ENCODE peak calls at places on chromosomes 2 and 18, in four cellular contexts. V, G, U and S are unnamed samples.

GRCh38 chr2:161017780-161018440 is 142.3 kb upstream of the TANK start:
- DNase-seq in V (no peak), G (no peak), U (no peak), S (no peak)

GRCh38 chr2:13682878-13683277 is 949.6 kb upstream of the LRATD1 start:
- DNase-seq in V (no peak), G (no peak), U (no peak), S (no peak)

GRCh38 chr2:234981197-234982095 is 29.6 kb downstream of the SH3BP4 start:
- DNase-seq in V (peak), G (no peak), U (no peak), S (peak)

GRCh38 chr18:75132471-75132870 is 76.5 kb downstream of the PTGR3 start:
- DNase-seq in V (no peak), G (no peak), U (no peak), S (no peak)

GRCh38 chr2:19689769-19690168 is 212.0 kb downstream of the TTC32 start:
- DNase-seq in V (no peak), G (no peak), U (no peak), S (no peak)

GRCh38 chr18:58887613-58887963 is 22.9 kb downstream of the ZNF532 start:
- DNase-seq in V (no peak), G (peak), U (peak), S (no peak)

GRCh38 chr2:220198911-220199310 is 571.5 kb downstream of the SLC4A3 start:
- DNase-seq in V (no peak), G (no peak), U (no peak), S (no peak)

GRCh38 chr2:166494140-166494544 is at the start of gene SCN7A:
- DNase-seq in V (no peak), G (no peak), U (peak), S (peak)

GRCh38 chr2:105487142-105488069 is 88.6 kb upstream of the FHL2 start:
- DNase-seq in V (no peak), G (no peak), U (no peak), S (no peak)

GRCh38 chr2:133421516-133422324 is 146.5 kb downstream of the NCKAP5 start:
- DNase-seq in V (peak), G (peak), U (no peak), S (peak)

GRCh38 chr2:215619022-215619958 is 183.4 kb upstream of the FN1 start:
- DNase-seq in V (peak), G (no peak), U (peak), S (peak)

GRCh38 chr2:60516383-60516811 is 37.1 kb downstream of the BCL11A start:
- DNase-seq in V (no peak), G (no peak), U (no peak), S (no peak)

GRCh38 chr18:75003764-75004690 is 204.9 kb downstream of the PTGR3 start:
- DNase-seq in V (no peak), G (no peak), U (no peak), S (no peak)

GRCh38 chr18:44823782-44824181 is 143.1 kb downstream of the SETBP1 start:
- DNase-seq in V (no peak), G (no peak), U (no peak), S (no peak)

GRCh38 chr2:43977677-43978076 is 18.1 kb downstream of the LRPPRC start:
- DNase-seq in V (no peak), G (no peak), U (no peak), S (no peak)

GRCh38 chr2:25347205-25347815 is 5.6 kb upstream of the DNMT3A start:
- DNase-seq in V (no peak), G (no peak), U (no peak), S (no peak)

GRCh38 chr2:217993817-217994459 is 8.9 kb downstream of the TNS1 start:
- DNase-seq in V (peak), G (no peak), U (peak), S (peak)

GRCh38 chr2:174484573-174484972 is 2.3 kb downstream of the GPR155 start:
- DNase-seq in V (no peak), G (no peak), U (no peak), S (no peak)

DNA sequence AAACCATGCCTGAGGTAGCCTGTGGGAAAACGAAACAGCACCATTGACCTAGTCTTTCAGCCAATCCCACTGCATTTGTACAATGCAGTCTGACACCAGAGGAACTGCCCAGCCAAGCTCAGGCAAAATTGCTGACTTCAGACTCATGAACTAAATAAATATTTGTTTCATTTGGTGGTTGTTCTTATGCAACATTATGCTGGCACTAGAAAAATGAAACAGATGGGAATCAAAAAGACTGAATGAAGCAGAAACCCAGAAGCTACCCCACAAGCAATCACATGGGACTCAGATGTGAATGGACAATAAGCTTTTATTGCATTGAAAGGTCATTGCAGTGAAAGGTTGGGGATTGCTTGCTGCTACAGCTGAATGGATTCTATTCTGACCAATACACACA is 1.7 kb downstream of the NAT8 start:
- DNase-seq in V (peak), G (no peak), U (no peak), S (no peak)
- TF ChIP-seq SP1 in V (no peak), G (no peak), U (no peak), S (no peak)

DNA sequence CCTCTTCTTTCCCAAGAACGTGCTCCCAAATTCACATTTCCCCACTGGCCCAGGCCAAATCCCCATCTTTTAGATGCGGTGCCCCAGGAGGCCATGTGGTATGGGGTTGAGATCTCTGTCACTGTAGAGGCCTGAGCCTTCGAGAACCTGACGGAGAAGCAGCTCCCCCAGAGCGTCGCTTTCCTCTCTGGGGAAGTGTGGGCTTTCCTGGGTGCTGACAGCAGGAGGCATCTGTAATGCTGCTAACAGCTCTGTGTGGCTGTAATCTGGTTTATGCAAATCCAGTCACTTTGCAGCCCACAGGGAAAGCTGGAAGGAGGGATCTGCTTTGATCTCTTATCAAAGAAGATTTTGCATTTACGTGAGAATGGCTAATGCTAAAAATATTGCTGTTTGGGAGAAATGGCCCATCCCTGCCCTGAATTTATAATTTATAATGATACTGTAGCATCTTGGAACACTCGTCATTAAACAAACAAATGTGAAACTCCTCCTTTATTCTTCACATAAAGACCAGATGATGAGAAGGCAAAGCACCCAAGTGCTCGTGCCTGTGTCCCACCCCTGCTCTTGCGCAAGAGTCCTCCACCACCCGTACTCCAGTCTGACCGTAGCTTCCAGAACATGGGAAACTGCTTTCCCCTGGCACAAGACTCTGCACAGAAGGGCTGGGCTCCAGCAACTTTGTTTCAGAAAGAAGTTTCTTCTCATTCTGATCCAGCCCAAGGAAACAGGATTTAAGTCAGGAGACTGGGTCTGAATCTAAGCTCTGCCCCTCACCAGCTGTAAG is 109.9 kb upstream of the EPC2 start:
- DNase-seq in V (no peak), G (no peak), U (no peak), S (no peak)
- TF ChIP-seq FOXK2 in V (no peak), G (no peak), U (no peak), S (no peak)

DNA sequence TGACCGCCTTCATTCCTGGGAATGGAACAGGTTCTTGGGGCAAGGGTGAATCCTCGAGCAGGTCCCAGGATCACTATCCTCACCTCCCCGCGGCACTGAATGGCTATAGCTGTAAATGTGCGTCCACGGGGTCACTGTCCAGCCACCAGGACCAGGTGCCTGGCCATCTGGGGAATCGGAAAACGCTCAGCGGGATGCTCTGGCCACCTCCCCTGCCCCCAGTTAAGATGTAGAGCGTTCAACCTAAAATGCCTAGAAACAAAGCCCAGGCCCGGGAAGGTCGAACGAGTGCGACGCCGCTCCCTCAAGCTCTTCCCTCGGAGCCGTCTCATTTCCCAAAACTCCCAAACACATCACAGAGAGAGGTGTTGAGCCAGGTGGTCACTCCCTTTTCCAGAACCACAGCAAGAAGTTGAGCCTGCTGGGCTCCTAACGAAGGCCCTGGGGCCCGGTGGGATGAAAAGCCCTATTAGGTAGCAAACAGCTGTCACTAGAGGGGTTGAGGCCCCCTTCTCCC is 795 bp upstream of the CAPN10 start:
- DNase-seq in V (no peak), G (no peak), U (no peak), S (no peak)
- TF ChIP-seq BHLHE40 in V (no peak), G (no peak), U (no peak), S (no peak)

DNA sequence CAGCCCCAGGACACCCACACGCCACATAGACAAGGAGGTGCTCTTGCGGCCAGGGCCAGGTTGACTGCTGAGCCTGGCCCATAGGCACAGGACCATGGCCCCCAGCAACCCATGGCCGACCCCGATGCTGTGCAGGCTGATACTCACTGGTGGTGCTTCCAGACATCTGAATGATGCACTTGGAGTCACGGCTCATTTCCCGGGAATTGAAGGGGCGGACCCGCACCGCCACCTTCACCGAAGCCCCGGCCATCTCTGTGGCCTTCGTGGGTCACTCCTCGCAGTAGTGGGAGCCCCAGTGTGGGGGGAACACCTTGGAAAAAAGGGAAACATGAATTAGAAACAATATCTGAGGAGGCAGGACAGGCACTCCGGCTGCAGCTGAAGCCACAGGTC is 22.5 kb downstream of the KIF1A start:
- DNase-seq in V (no peak), G (no peak), U (no peak), S (no peak)
- TF ChIP-seq SP1 in V (no peak), G (no peak), U (no peak), S (no peak)

GRCh38 chr2:238119756-238120462 is 18.6 kb upstream of the KLHL30 start:
- DNase-seq in V (no peak), G (no peak), U (no peak), S (no peak)

GRCh38 chr2:238120463-238121298 is 17.8 kb upstream of the KLHL30 start:
- DNase-seq in V (no peak), G (no peak), U (no peak), S (no peak)

GRCh38 chr2:238123218-238123971 is 15.1 kb upstream of the KLHL30 start:
- DNase-seq in V (no peak), G (no peak), U (no peak), S (no peak)

GRCh38 chr2:238122287-238123217 is 15.9 kb upstream of the KLHL30 start:
- DNase-seq in V (no peak), G (no peak), U (no peak), S (no peak)

GRCh38 chr2:238121511-238122286 is 16.8 kb upstream of the KLHL30 start:
- DNase-seq in V (no peak), G (no peak), U (no peak), S (no peak)
- TF ChIP-seq FOXK2 in V (no peak), G (no peak), U (no peak), S (no peak)

GRCh38 chr18:22828171-22828570 is 105.0 kb upstream of the RBBP8 start:
- DNase-seq in V (no peak), G (no peak), U (no peak), S (no peak)
- TF ChIP-seq BHLHE40 in V (no peak), G (no peak), U (no peak), S (no peak)

DNA sequence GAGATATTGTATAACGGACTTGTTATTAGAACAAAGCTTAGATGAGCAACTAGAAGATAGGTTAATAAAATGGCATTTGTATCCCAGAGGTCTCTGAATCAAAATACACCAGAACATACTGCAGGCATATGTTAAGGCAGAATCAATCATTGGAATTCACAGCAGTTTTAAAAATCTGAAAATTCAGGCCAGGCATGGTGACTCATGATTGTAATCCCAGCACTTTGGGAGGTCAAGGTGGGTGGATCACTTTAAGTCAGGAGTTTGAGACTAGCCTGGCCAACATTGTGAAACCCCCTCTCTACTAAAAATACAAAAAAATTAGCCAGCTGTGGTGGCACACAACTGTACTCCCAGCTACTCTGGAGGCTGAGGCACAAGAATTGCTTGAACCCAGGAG is 405.2 kb downstream of the ZEB2 start:
- DNase-seq in V (no peak), G (no peak), U (no peak), S (no peak)
- TF ChIP-seq SP1 in V (no peak), G (no peak), U (no peak), S (no peak)

DNA sequence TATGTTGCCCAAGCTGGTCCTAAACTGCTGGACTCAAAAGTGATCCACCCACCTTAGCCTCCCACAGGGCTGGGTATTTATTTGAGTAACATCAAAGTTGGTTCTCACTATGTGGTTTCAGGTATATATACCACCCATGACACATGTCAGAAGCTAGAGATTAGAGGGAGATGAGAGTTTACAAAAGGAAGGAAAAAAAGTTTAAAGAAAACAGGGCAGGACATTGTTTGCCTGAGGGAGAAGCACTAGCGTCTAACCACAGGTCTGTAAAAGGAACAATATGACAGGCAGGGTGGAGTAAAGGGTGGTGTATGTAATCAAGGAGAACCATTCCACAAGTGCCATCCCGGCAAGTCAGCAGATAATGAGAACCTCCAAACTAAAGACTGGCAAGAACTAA is 8.5 kb downstream of the CEP76 start:
- DNase-seq in V (peak), G (no peak), U (no peak), S (no peak)
- TF ChIP-seq FOXK2 in V (no peak), G (no peak), U (no peak), S (no peak)

GRCh38 chr2:233435436-233436190 is 81.3 kb downstream of the DGKD start:
- DNase-seq in V (no peak), G (no peak), U (no peak), S (no peak)

GRCh38 chr2:233437439-233437955 is 83.2 kb downstream of the DGKD start:
- DNase-seq in V (no peak), G (no peak), U (no peak), S (no peak)

GRCh38 chr2:233438573-233439147 is 84.4 kb downstream of the DGKD start:
- DNase-seq in V (no peak), G (no peak), U (no peak), S (no peak)

GRCh38 chr2:233436191-233436581 is 81.9 kb downstream of the DGKD start:
- DNase-seq in V (no peak), G (no peak), U (no peak), S (no peak)

DNA sequence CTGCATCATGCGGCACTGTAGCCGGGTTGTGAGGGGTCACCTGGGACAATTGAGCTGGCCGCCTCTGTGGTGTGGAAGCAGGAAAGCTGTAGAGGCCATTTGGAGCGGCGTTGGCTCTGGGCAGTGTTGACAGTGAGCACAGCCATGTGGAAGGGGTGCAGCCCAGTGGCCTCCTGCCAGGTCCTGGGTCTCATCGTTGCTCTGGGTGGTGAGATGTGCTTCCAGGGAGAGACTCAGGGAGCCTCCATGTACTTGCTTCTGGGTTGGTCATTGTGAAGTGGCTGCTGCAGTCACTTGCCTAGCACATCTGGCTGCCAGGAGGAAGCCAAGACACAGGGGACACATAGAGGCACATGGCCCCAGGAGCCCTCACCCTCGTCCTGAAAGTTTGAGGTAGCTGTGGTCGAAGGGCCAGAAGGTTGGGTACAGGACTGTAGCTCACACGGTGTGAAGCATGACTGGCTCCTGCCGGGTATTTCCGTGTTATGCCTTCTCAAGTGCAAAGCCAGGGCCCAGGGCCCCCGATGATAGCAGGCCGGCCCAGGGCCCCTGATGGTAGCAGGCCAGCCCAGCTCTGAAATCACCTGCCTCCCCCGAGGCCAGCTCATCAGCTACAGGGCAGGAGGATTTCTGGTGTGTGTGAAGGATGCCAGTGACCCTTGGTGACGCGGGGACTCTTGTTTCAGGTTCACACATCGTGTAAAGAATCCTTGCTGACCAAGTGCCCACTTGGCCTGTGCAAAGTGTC is 82.6 kb downstream of the DGKD start:
- DNase-seq in V (no peak), G (no peak), U (no peak), S (no peak)
- TF ChIP-seq BHLHE40 in V (no peak), G (no peak), U (no peak), S (no peak)